ENCODE peak calls at places on chromosomes 3 and 15, in eight cellular contexts. E, U, P, X, S, O, B and H are unnamed samples.

GRCh38 chr3:52200981-52201679 is 3.2 kb downstream of the ALAS1 start:
- DNase-seq in B (no peak), S (no peak), P (no peak), E (no peak), U (no peak), O (no peak), X (no peak), H (no peak)

GRCh38 chr3:184827572-184827971 is 15.6 kb downstream of the VPS8 start:
- DNase-seq in O (no peak), B (no peak), P (no peak), X (no peak), E (no peak), U (no peak), S (no peak), H (no peak)

GRCh38 chr3:134846943-134847342 is 51.9 kb downstream of the EPHB1 start:
- DNase-seq in E (peak; percentile 83), B (no peak), U (peak; percentile 78), S (peak; percentile 75), X (no peak), O (no peak), P (no peak), H (no peak)

GRCh38 chr3:183306798-183307671 is 54.0 kb downstream of the B3GNT5 start:
- DNase-seq in P (no peak), X (peak; percentile 91), O (no peak), S (peak; percentile 93), E (peak; percentile 85), B (peak; percentile 58), U (peak; percentile 59), H (no peak)

GRCh38 chr15:79989682-79990081 is 18.7 kb upstream of the BCL2A1 start:
- DNase-seq in X (peak; percentile 57), O (no peak), P (no peak), E (no peak), S (no peak), B (no peak), U (peak; percentile 21), H (no peak)

GRCh38 chr3:126107203-126107939 is 23.4 kb upstream of the SLC41A3 start:
- DNase-seq in U (no peak), X (no peak), S (no peak), O (peak; percentile 3), B (no peak), P (no peak), E (no peak), H (no peak)

GRCh38 chr3:197186887-197187588 is 111.4 kb downstream of the DLG1 start:
- DNase-seq in E (peak; percentile 59), S (peak; percentile 17), O (no peak), U (peak; percentile 76), P (no peak), B (peak; percentile 34), X (no peak), H (no peak)

GRCh38 chr15:83940136-83940535 is 286.2 kb downstream of the ADAMTSL3 start:
- DNase-seq in E (no peak), O (no peak), X (no peak), U (no peak), S (no peak), P (no peak), B (no peak), H (no peak)

GRCh38 chr3:126521122-126521891 is 2.6 kb upstream of the CHST13 start:
- DNase-seq in E (no peak), S (no peak), O (no peak), U (no peak), B (no peak), P (no peak), X (peak; percentile 41), H (peak; percentile 16)

GRCh38 chr3:62134061-62134496 is 239.3 kb downstream of the FEZF2 start:
- DNase-seq in S (no peak), E (peak; percentile 5), B (no peak), P (no peak), X (no peak), U (peak; percentile 45), O (no peak), H (no peak)

GRCh38 chr3:190225186-190225692 is 97.0 kb downstream of the CLDN1 start:
- DNase-seq in E (peak; percentile 48), X (no peak), U (peak; percentile 51), O (no peak), P (no peak), S (peak; percentile 37), B (no peak), H (no peak)

GRCh38 chr3:125032683-125033082 is 23.1 kb downstream of the HEG1 start:
- DNase-seq in U (no peak), E (no peak), S (no peak), B (no peak), P (no peak), O (no peak), X (no peak), H (no peak)

GRCh38 chr3:4587061-4587837 is 94.1 kb downstream of the ITPR1 start:
- DNase-seq in X (no peak), B (no peak), U (no peak), E (no peak), O (no peak), S (no peak), P (no peak), H (no peak)

GRCh38 chr3:134857356-134857755 is 62.3 kb downstream of the EPHB1 start:
- DNase-seq in B (no peak), U (no peak), P (no peak), X (no peak), E (no peak), O (no peak), S (no peak), H (no peak)

GRCh38 chr3:183158552-183159006 is 4.0 kb downstream of the LAMP3 start:
- DNase-seq in X (no peak), O (no peak), B (peak; percentile 90), U (no peak), S (no peak), E (peak; percentile 62), P (no peak), H (no peak)

GRCh38 chr3:126313580-126314304 is 43.5 kb downstream of the KLF15 start:
- DNase-seq in B (no peak), S (no peak), X (no peak), O (no peak), E (no peak), U (no peak), P (no peak), H (no peak)

GRCh38 chr3:47857151-47857550 is 54.2 kb downstream of the DHX30 start:
- DNase-seq in S (no peak), E (no peak), B (no peak), X (no peak), O (no peak), U (no peak), P (no peak), H (no peak)

GRCh38 chr15:34366271-34367043 is 539 bp downstream of the LPCAT4 start:
- DNase-seq in X (peak; percentile 73), E (peak; percentile 39), U (peak; percentile 48), S (peak; percentile 49), B (peak; percentile 66), O (peak; percentile 59), P (peak; percentile 41), H (peak; percentile 79)

GRCh38 chr3:177835917-177836316 is 638.6 kb upstream of the TBL1XR1 start:
- DNase-seq in P (no peak), E (peak; percentile 94), S (no peak), U (peak; percentile 98), B (no peak), X (no peak), O (no peak), H (no peak)

GRCh38 chr15:96345560-96346389 is 15.3 kb downstream of the NR2F2 start:
- DNase-seq in S (peak; percentile 80), B (peak; percentile 85), X (no peak), E (peak; percentile 84), P (no peak), U (peak; percentile 85), O (no peak), H (peak; percentile 71)

GRCh38 chr3:42887084-42887483 is 11.4 kb upstream of the CYP8B1 start:
- DNase-seq in O (no peak), E (no peak), P (no peak), S (no peak), B (no peak), X (no peak), U (no peak), H (no peak)

GRCh38 chr15:39501366-39501765 is 79.5 kb upstream of the THBS1 start:
- DNase-seq in E (no peak), O (no peak), X (no peak), B (no peak), U (peak; percentile 49), P (no peak), S (no peak), H (no peak)

GRCh38 chr3:99945328-99945995 is 127.8 kb downstream of the CMSS1 start:
- DNase-seq in B (no peak), E (peak; percentile 65), U (peak; percentile 41), P (no peak), S (no peak), O (no peak), X (no peak), H (no peak)

GRCh38 chr3:10419637-10420232 is 85.7 kb downstream of the ATP2B2 start:
- DNase-seq in P (peak; percentile 36), S (no peak), E (no peak), X (no peak), U (no peak), B (no peak), O (no peak), H (no peak)

GRCh38 chr3:180093535-180093934 is 56.8 kb upstream of the PEX5L start:
- DNase-seq in X (no peak), B (no peak), P (no peak), U (no peak), O (no peak), S (no peak), E (no peak), H (no peak)
- TF ChIP-seq CTCF in X (no peak), B (no peak), P (no peak), U (no peak), O (no peak), S (no peak), E (no peak), H (no peak)

GRCh38 chr3:180018588-180018987 is 18.1 kb downstream of the PEX5L start:
- DNase-seq in E (no peak), B (peak; percentile 28), P (no peak), O (no peak), U (no peak), X (no peak), S (no peak), H (no peak)
- TF ChIP-seq CTCF in E (no peak), B (peak; percentile 36), P (no peak), O (no peak), U (no peak), X (no peak), S (no peak), H (no peak)

GRCh38 chr3:72919520-72919919 is 31.7 kb downstream of the GXYLT2 start:
- DNase-seq in X (no peak), S (no peak), P (no peak), U (no peak), O (no peak), B (no peak), E (no peak), H (no peak)

GRCh38 chr3:72924055-72924454 is 36.2 kb downstream of the GXYLT2 start:
- DNase-seq in X (no peak), P (no peak), U (no peak), S (no peak), B (no peak), E (no peak), O (no peak), H (no peak)
- TF ChIP-seq CTCF in X (no peak), P (no peak), U (no peak), S (no peak), B (no peak), E (no peak), O (peak; percentile 15), H (no peak)

DNA sequence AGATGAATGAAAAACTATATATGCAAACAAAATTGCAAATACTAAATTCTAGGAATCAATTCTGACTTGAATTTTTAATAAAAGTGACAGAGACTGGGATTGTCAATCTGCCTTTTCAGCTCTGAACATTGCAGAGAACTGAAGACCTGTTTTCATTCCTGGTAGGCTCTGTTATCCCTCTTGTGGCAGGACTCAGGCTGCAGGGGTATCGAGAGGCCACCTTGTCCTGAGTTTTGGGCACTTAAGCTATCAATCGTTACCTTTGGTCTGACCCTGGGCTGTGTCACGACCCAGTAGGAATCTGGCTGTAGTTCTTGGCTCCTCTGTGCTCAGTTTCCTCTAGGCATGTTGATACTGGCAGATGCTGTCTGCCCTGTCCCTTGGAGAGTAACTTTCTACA is 238.0 kb downstream of the CACNA2D3 start:
- DNase-seq in X (no peak), U (no peak), E (no peak), O (no peak), B (no peak), P (no peak), S (no peak), H (no peak)
- TF ChIP-seq CTCF in X (no peak), U (no peak), E (no peak), O (peak; percentile 29), B (no peak), P (no peak), S (no peak), H (no peak)